ENCODE peak calls at places on chromosomes 1 and 21, in four cellular contexts. One of them, this sample, is unnamed.
A peak's percentile ranks its signal among the peaks of the same experiment; 100 is the strongest.

GRCh38 chr1:9280015-9280860 is 12.5 kb upstream of the SPSB1 start:
- DNase-seq in ovary: no peak
- DNase-seq in endodermal cell: peak; percentile 71
- DNase-seq in OCI-LY7: no peak
- DNase-seq in this sample: peak; percentile 51

GRCh38 chr1:245520611-245521010 is 365.8 kb downstream of the KIF26B start:
- DNase-seq in OCI-LY7: no peak
- DNase-seq in endodermal cell: no peak
- DNase-seq in ovary: no peak
- DNase-seq in this sample: no peak

GRCh38 chr1:224377676-224378006 is 21.0 kb downstream of the CNIH4 start:
- DNase-seq in OCI-LY7: no peak
- DNase-seq in ovary: no peak
- DNase-seq in endodermal cell: no peak
- DNase-seq in this sample: no peak

GRCh38 chr1:11714831-11715574 is 20.9 kb upstream of the AGTRAP start:
- DNase-seq in endodermal cell: no peak
- DNase-seq in OCI-LY7: no peak
- DNase-seq in ovary: no peak
- DNase-seq in this sample: no peak

GRCh38 chr1:245942861-245943260 is 564.2 kb downstream of the SMYD3 start:
- DNase-seq in endodermal cell: no peak
- DNase-seq in ovary: no peak
- DNase-seq in OCI-LY7: no peak
- DNase-seq in this sample: no peak

GRCh38 chr1:91717839-91718238 is 168.1 kb downstream of the TGFBR3 start:
- DNase-seq in ovary: no peak
- DNase-seq in endodermal cell: no peak
- DNase-seq in OCI-LY7: no peak
- DNase-seq in this sample: no peak

GRCh38 chr1:19559641-19560040 is 74.3 kb upstream of the CAPZB start:
- DNase-seq in endodermal cell: no peak
- DNase-seq in ovary: no peak
- DNase-seq in OCI-LY7: no peak
- DNase-seq in this sample: no peak

GRCh38 chr1:92769856-92770255 is 15.1 kb downstream of the EVI5 start:
- DNase-seq in endodermal cell: no peak
- DNase-seq in ovary: no peak
- DNase-seq in OCI-LY7: no peak
- DNase-seq in this sample: no peak

GRCh38 chr1:27117733-27118439 is 37.0 kb downstream of the SLC9A1 start:
- DNase-seq in ovary: no peak
- DNase-seq in OCI-LY7: no peak
- DNase-seq in endodermal cell: no peak
- DNase-seq in this sample: no peak

GRCh38 chr1:42152119-42152518 is 1.1 kb upstream of the GUCA2B start:
- DNase-seq in endodermal cell: no peak
- DNase-seq in OCI-LY7: no peak
- DNase-seq in ovary: no peak
- DNase-seq in this sample: no peak

GRCh38 chr1:220952941-220953340 is 73.7 kb downstream of the HLX start:
- DNase-seq in endodermal cell: no peak
- DNase-seq in OCI-LY7: no peak
- DNase-seq in ovary: no peak
- DNase-seq in this sample: peak; percentile 66

GRCh38 chr1:111576547-111576946 is 43.0 kb upstream of the RAP1A start:
- DNase-seq in ovary: no peak
- DNase-seq in OCI-LY7: no peak
- DNase-seq in endodermal cell: no peak
- DNase-seq in this sample: no peak

GRCh38 chr1:30378991-30379581 is 344.3 kb downstream of the MATN1 start:
- DNase-seq in endodermal cell: peak; percentile 46
- DNase-seq in OCI-LY7: peak; percentile 12
- DNase-seq in ovary: peak; percentile 80
- DNase-seq in this sample: peak; percentile 98

GRCh38 chr1:234585333-234586055 is 24.5 kb downstream of the IRF2BP2 start:
- DNase-seq in ovary: no peak
- DNase-seq in endodermal cell: no peak
- DNase-seq in OCI-LY7: no peak
- DNase-seq in this sample: peak; percentile 52

GRCh38 chr1:219443763-219444162 is 169.1 kb downstream of the ZC3H11B start:
- DNase-seq in endodermal cell: no peak
- DNase-seq in ovary: no peak
- DNase-seq in OCI-LY7: no peak
- DNase-seq in this sample: no peak

GRCh38 chr1:105138445-105138821 is 1388.7 kb downstream of the AMY1C start:
- DNase-seq in ovary: no peak
- DNase-seq in endodermal cell: no peak
- DNase-seq in OCI-LY7: no peak
- DNase-seq in this sample: peak; percentile 51

GRCh38 chr1:184191181-184191601 is 139.7 kb downstream of the TSEN15 start:
- DNase-seq in ovary: peak; percentile 79
- DNase-seq in OCI-LY7: no peak
- DNase-seq in endodermal cell: peak; percentile 88
- DNase-seq in this sample: peak; percentile 44

GRCh38 chr1:221203224-221204054 is 324.2 kb downstream of the HLX start:
- DNase-seq in ovary: peak; percentile 34
- DNase-seq in endodermal cell: peak; percentile 93
- DNase-seq in OCI-LY7: peak; percentile 61
- DNase-seq in this sample: peak; percentile 77

GRCh38 chr21:20790113-20790512 is 208.1 kb upstream of the NCAM2 start:
- DNase-seq in endodermal cell: no peak
- DNase-seq in ovary: no peak
- DNase-seq in OCI-LY7: no peak
- DNase-seq in this sample: no peak

GRCh38 chr1:207866471-207867135 is 44.3 kb downstream of the CD34 start:
- DNase-seq in endodermal cell: peak; percentile 20
- DNase-seq in ovary: peak; percentile 57
- DNase-seq in OCI-LY7: no peak
- DNase-seq in this sample: no peak

GRCh38 chr1:25257176-25257575 is 9.9 kb upstream of the RSRP1 start:
- DNase-seq in OCI-LY7: no peak
- DNase-seq in ovary: no peak
- DNase-seq in endodermal cell: no peak
- DNase-seq in this sample: no peak

GRCh38 chr1:29271724-29272123 is 35.4 kb downstream of the PTPRU start:
- DNase-seq in endodermal cell: peak; percentile 94
- DNase-seq in ovary: peak; percentile 79
- DNase-seq in OCI-LY7: no peak
- DNase-seq in this sample: peak; percentile 88

GRCh38 chr1:107926436-107927080 is 38.4 kb downstream of the VAV3 start:
- DNase-seq in endodermal cell: no peak
- DNase-seq in OCI-LY7: no peak
- DNase-seq in ovary: no peak
- DNase-seq in this sample: peak; percentile 90

GRCh38 chr1:159756397-159756796 is 24.4 kb upstream of the DUSP23 start:
- DNase-seq in OCI-LY7: no peak
- DNase-seq in ovary: no peak
- DNase-seq in endodermal cell: no peak
- DNase-seq in this sample: no peak

GRCh38 chr1:33010946-33011731 is 25.5 kb downstream of the AK2 start:
- DNase-seq in endodermal cell: no peak
- DNase-seq in ovary: no peak
- DNase-seq in OCI-LY7: no peak
- DNase-seq in this sample: no peak

GRCh38 chr1:150150511-150151021 is 850 bp downstream of the PLEKHO1 start:
- DNase-seq in OCI-LY7: peak; percentile 50
- DNase-seq in endodermal cell: peak; percentile 69
- DNase-seq in ovary: peak; percentile 78
- DNase-seq in this sample: peak; percentile 37

GRCh38 chr1:153485880-153486279 is 25.4 kb upstream of the S100A7 start:
- DNase-seq in ovary: no peak
- DNase-seq in endodermal cell: peak; percentile 40
- DNase-seq in OCI-LY7: no peak
- DNase-seq in this sample: no peak

GRCh38 chr1:114828251-114828650 is 26.4 kb upstream of the SYCP1 start:
- DNase-seq in ovary: no peak
- DNase-seq in OCI-LY7: no peak
- DNase-seq in endodermal cell: no peak
- DNase-seq in this sample: peak; percentile 4

GRCh38 chr1:6121021-6121421 is 59.1 kb downstream of the CHD5 start:
- DNase-seq in OCI-LY7: no peak
- DNase-seq in ovary: no peak
- DNase-seq in endodermal cell: no peak
- DNase-seq in this sample: no peak

GRCh38 chr1:32364836-32365235 is 2.5 kb downstream of the TSSK3 start:
- DNase-seq in OCI-LY7: no peak
- DNase-seq in endodermal cell: no peak
- DNase-seq in ovary: peak; percentile 28
- DNase-seq in this sample: no peak

DNA sequence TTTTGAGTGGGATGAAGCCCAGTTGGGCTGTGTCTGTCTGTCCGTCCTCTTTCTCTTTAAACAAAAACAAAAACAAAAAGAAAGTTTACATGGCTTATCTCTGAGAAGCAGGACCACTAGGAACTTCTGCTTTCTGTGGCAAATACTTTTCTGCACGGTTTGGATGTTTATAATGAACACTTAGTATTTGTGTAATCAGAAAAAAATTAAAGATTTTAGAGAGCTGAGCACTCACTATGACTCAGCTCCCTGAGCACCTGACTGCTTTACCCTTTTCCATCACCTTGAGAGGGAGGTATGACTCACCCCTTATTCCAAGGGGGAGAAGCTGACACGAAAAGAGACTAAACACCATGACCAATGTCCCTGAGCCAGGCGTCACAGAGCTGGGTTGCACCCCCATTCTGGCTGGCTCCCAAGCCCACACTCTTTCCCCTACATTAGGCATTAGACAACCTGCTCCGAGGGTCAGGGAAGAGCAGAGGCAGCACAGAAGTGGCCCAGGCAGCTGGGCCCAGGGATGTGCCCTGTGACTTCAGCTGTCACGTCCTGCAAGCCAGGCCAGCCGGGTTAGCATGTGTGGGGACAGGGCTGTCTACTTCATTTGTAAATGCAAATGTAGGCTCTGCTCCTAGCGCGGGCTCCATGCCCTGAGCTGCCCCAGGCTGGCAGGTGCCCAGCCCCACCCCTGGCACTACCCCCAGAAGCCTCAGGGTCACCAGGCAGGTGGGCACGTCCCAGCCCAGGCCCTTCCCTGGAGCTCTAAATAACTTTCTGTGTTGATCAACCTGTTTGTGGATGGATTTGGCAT is 30.4 kb downstream of the RAP1GAP start:
- DNase-seq in OCI-LY7: no peak
- DNase-seq in ovary: no peak
- DNase-seq in endodermal cell: peak; percentile 82
- DNase-seq in this sample: peak; percentile 84
- H3K4me1 ChIP-seq in OCI-LY7: no peaks in the 10 kb centered on the region
- H3K4me1 ChIP-seq in ovary: no peaks in the 10 kb centered on the region
- H3K4me1 ChIP-seq in endodermal cell: peaks cover 17% of the 10 kb centered on the region
- H3K4me1 ChIP-seq in this sample: peaks cover 19% of the 10 kb centered on the region

GRCh38 chr21:37061926-37062591 is 10.8 kb downstream of the PIGP start:
- DNase-seq in endodermal cell: no peak
- DNase-seq in ovary: no peak
- DNase-seq in OCI-LY7: peak; percentile 37
- DNase-seq in this sample: peak; percentile 42
- H3K4me1 ChIP-seq in endodermal cell: peaks cover 7% of the 10 kb centered on the region
- H3K4me1 ChIP-seq in ovary: peaks cover 7% of the 10 kb centered on the region
- H3K4me1 ChIP-seq in OCI-LY7: peaks cover 43% of the 10 kb centered on the region
- H3K4me1 ChIP-seq in this sample: peaks cover 41% of the 10 kb centered on the region

DNA sequence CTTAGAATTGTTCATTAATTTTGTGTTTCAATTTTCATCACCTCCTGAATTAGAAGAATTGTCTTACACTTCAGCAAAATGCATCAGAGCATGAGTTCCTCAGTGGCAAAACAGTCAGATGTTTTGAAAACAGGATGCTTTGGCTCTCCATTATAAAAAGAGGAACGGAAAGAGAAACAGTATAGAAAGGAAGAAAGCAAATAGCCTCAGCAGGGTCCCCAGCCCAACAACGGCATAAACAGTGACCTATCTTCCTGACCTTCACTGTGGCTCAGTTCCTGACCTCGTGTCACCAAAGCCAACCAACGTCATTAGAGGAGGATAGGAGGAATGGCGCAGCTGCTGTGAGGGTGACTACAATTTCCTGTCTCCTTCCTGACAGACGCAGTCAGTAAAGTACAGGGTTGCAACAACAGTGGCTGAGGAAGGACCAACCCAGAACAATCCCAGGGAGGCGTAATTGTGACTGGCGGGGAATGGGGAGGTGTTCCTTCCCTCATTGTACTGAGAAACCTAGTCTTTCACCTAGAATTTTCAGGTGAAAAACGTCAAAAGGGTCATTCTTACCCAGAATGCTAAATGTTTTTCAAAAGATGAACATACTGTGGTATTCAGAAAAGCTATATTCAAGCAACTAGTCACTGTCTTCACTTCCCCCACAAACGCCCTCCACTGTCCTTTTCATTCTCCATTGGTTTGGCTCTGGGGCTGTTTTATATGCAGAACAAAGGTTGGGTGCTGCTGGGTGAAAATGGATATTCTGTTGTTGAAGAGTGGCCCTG is 197.9 kb upstream of the SGIP1 start:
- DNase-seq in OCI-LY7: peak; percentile 93
- DNase-seq in ovary: no peak
- DNase-seq in endodermal cell: peak; percentile 48
- DNase-seq in this sample: no peak
- H3K4me1 ChIP-seq in OCI-LY7: peaks cover 73% of the 10 kb centered on the region
- H3K4me1 ChIP-seq in ovary: peaks cover 2% of the 10 kb centered on the region
- H3K4me1 ChIP-seq in endodermal cell: peaks cover 15% of the 10 kb centered on the region
- H3K4me1 ChIP-seq in this sample: peaks cover 10% of the 10 kb centered on the region

GRCh38 chr21:44901391-44902074 is 19.2 kb downstream of the ITGB2 start:
- DNase-seq in endodermal cell: no peak
- DNase-seq in ovary: no peak
- DNase-seq in OCI-LY7: no peak
- DNase-seq in this sample: no peak
- H3K4me1 ChIP-seq in endodermal cell: no peaks in the 10 kb centered on the region
- H3K4me1 ChIP-seq in ovary: no peaks in the 10 kb centered on the region
- H3K4me1 ChIP-seq in OCI-LY7: no peaks in the 10 kb centered on the region
- H3K4me1 ChIP-seq in this sample: peaks cover 3% of the 10 kb centered on the region